ENCODE peak calls at places on chromosomes 11 and 22, in four cellular contexts. G is HL-60; U is thoracic aorta; Z is activated CD4-positive, CD25-positive, alpha-beta regulatory T cell. L is an unnamed sample.

GRCh38 chr11:67354314-67355022 is 1.1 kb upstream of the POLD4 start:
- DNase-seq in Z (no peak), G (peak; percentile 17), U (peak; percentile 87), L (peak; percentile 89)

GRCh38 chr22:45336971-45337431 is 27.3 kb downstream of the FAM118A start:
- DNase-seq in U (peak; percentile 66), G (no peak), Z (no peak), L (peak; percentile 43)

GRCh38 chr11:66886671-66887221 is 29.9 kb downstream of the LRFN4 start:
- DNase-seq in G (no peak), Z (no peak), U (no peak), L (no peak)

GRCh38 chr11:88246680-88247079 is 71.4 kb upstream of the RAB38 start:
- DNase-seq in U (no peak), G (no peak), Z (no peak), L (no peak)

GRCh38 chr11:68855205-68855978 is 13.7 kb upstream of the CPT1A start:
- DNase-seq in Z (no peak), G (peak; percentile 72), U (no peak), L (no peak)

GRCh38 chr22:17396531-17396930 is 27.3 kb downstream of the CECR2 start:
- DNase-seq in G (no peak), U (no peak), Z (no peak), L (no peak)

GRCh38 chr11:75469785-75470405 is 36.9 kb upstream of the KLHL35 start:
- DNase-seq in Z (no peak), U (no peak), G (no peak), L (no peak)

GRCh38 chr22:25742918-25743708 is 1.1 kb downstream of the MYO18B start:
- DNase-seq in Z (no peak), G (no peak), U (no peak), L (no peak)

GRCh38 chr11:56917708-56918450 is 70.8 kb upstream of the OR5AK2 start:
- DNase-seq in G (no peak), Z (no peak), U (no peak), L (no peak)

GRCh38 chr22:24744638-24745037 is 29.9 kb downstream of the PIWIL3 start:
- DNase-seq in G (no peak), Z (no peak), U (no peak), L (no peak)

GRCh38 chr11:707817-708420 is 1.9 kb downstream of the EPS8L2 start:
- DNase-seq in Z (no peak), U (no peak), G (no peak), L (no peak)

GRCh38 chr11:126484266-126484665 is 128.8 kb downstream of the ST3GAL4 start:
- DNase-seq in G (peak; percentile 34), Z (no peak), U (no peak), L (no peak)

GRCh38 chr11:102109896-102110760 is at the start of gene YAP1:
- DNase-seq in G (peak; percentile 57), Z (peak; percentile 23), U (peak; percentile 31), L (peak; percentile 93)

GRCh38 chr22:48630444-48630777 is 1197.3 kb downstream of the BRD1 start:
- DNase-seq in G (no peak), Z (no peak), U (no peak), L (no peak)

GRCh38 chr11:73194034-73194507 is 24.0 kb upstream of the P2RY2 start:
- DNase-seq in Z (no peak), U (no peak), G (no peak), L (no peak)

GRCh38 chr11:118923721-118924587 is 1.8 kb downstream of the BCL9L start:
- DNase-seq in G (no peak), U (no peak), Z (no peak), L (no peak)

GRCh38 chr11:110921742-110922200 is 209.5 kb upstream of the ARHGAP20 start:
- DNase-seq in U (no peak), G (no peak), Z (no peak), L (peak; percentile 82)

GRCh38 chr11:7571640-7572000 is 57.8 kb downstream of the PPFIBP2 start:
- DNase-seq in G (peak; percentile 31), Z (no peak), U (no peak), L (peak; percentile 77)

GRCh38 chr11:37223962-37224361 is 625.9 kb upstream of the RAG2 start:
- DNase-seq in G (no peak), U (no peak), Z (no peak), L (no peak)

GRCh38 chr11:5367461-5368074 is 16.0 kb upstream of the OR51M1 start:
- DNase-seq in Z (no peak), G (no peak), U (no peak), L (no peak)

GRCh38 chr11:65225284-65226102 is 36.3 kb upstream of the POLA2 start:
- DNase-seq in U (no peak), G (peak; percentile 49), Z (no peak), L (peak; percentile 71)

GRCh38 chr22:29633514-29634312 is 30.3 kb downstream of the NF2 start:
- DNase-seq in G (no peak), Z (no peak), U (no peak), L (no peak)

GRCh38 chr22:50573491-50574382 is 4.5 kb downstream of the CPT1B start:
- DNase-seq in G (no peak), U (no peak), Z (no peak), L (no peak)

GRCh38 chr11:77039491-77040400 is 5.5 kb downstream of the B3GNT6 start:
- DNase-seq in G (peak; percentile 38), U (no peak), Z (no peak), L (no peak)

GRCh38 chr11:120547871-120548681 is 36.5 kb downstream of the GRIK4 start:
- DNase-seq in U (peak; percentile 76), G (no peak), Z (no peak), L (peak; percentile 76)

GRCh38 chr22:50572965-50573364 is 5.3 kb downstream of the CPT1B start:
- DNase-seq in U (no peak), G (no peak), Z (no peak), L (no peak)

GRCh38 chr22:43515902-43516301 is 104.1 kb downstream of the MPPED1 start:
- DNase-seq in G (no peak), U (no peak), Z (no peak), L (no peak)

GRCh38 chr11:16367252-16367651 is 10.9 kb upstream of the SOX6 start:
- DNase-seq in G (no peak), Z (no peak), U (no peak), L (no peak)

GRCh38 chr11:76788661-76789442 is 5.7 kb downstream of the TSKU start:
- DNase-seq in Z (no peak), U (no peak), G (no peak), L (peak; percentile 21)

GRCh38 chr11:62169448-62169847 is 20.6 kb upstream of the SCGB1D1 start:
- DNase-seq in G (no peak), Z (no peak), U (no peak), L (no peak)

GRCh38 chr22:36355894-36356293 is 31.9 kb downstream of the MYH9 start:
- DNase-seq in U (no peak), Z (no peak), G (no peak), L (no peak)

GRCh38 chr22:46084943-46085830 is 65.1 kb upstream of the PPARA start:
- DNase-seq in Z (no peak), U (peak; percentile 65), G (no peak), L (peak; percentile 92)

GRCh38 chr11:126186708-126187481 is 24.6 kb downstream of the RPUSD4 start:
- DNase-seq in G (no peak), Z (no peak), U (no peak), L (no peak)

L was measured in uterus.